ENCODE peak calls at places on chromosome 9, in nine cellular contexts. J is type B pancreatic cell, Q is astrocyte, D is RWPE1, X is breast epithelium, F is AG04450, B is cardiac muscle cell, H is lower lobe of right lung, N is stomach. P is an unnamed sample.

GRCh38 chr9:78857371-78858225 is 560.7 kb downstream of the PSAT1 start:
- DNase-seq in J (no peak), Q (no peak), D (no peak), X (no peak), F (no peak), B (no peak), H (no peak), N (no peak), P (no peak)

GRCh38 chr9:2743937-2744529 is 26.7 kb downstream of the KCNV2 start:
- DNase-seq in J (no peak), Q (no peak), D (no peak), X (no peak), F (no peak), B (no peak), H (no peak), N (no peak), P (no peak)

GRCh38 chr9:131217321-131218031 is 58.8 kb downstream of the FAM78A start:
- DNase-seq in J (no peak), Q (no peak), D (no peak), X (no peak), F (no peak), B (no peak), H (no peak), N (no peak), P (no peak)

GRCh38 chr9:123996731-123997421 is 14.7 kb upstream of the LHX2 start:
- DNase-seq in J (no peak), Q (no peak), D (no peak), X (no peak), F (no peak), B (no peak), H (no peak), N (peak), P (no peak)

GRCh38 chr9:113985968-113986585 is 92.0 kb downstream of the AMBP start:
- DNase-seq in J (no peak), Q (peak), D (no peak), X (no peak), F (no peak), B (no peak), H (no peak), N (no peak), P (no peak)

GRCh38 chr9:116151966-116152381 is 1.6 kb upstream of the PAPPA start:
- DNase-seq in J (no peak), Q (peak), D (no peak), X (no peak), F (peak), B (no peak), H (no peak), N (no peak), P (no peak)

GRCh38 chr9:33165263-33166151 is 1.6 kb downstream of the B4GALT1 start:
- DNase-seq in J (no peak), Q (peak), D (peak), X (no peak), F (no peak), B (peak), H (no peak), N (peak), P (peak)

GRCh38 chr9:98709968-98710965 is 1.5 kb upstream of the GABBR2 start:
- DNase-seq in J (no peak), Q (peak), D (peak), X (no peak), F (peak), B (peak), H (no peak), N (no peak), P (peak)

GRCh38 chr9:19840953-19841352 is 52.1 kb upstream of the SLC24A2 start:
- DNase-seq in J (no peak), Q (no peak), D (no peak), X (no peak), F (no peak), B (no peak), H (no peak), N (no peak), P (no peak)

GRCh38 chr9:74577956-74578355 is 80.8 kb downstream of the RORB start:
- DNase-seq in J (no peak), Q (no peak), D (no peak), X (no peak), F (no peak), B (no peak), H (no peak), N (no peak), P (no peak)

GRCh38 chr9:88537743-88538055 is 2.7 kb downstream of the NXNL2 start:
- DNase-seq in J (no peak), Q (peak), D (no peak), X (peak), F (peak), B (no peak), H (no peak), N (peak), P (peak)

GRCh38 chr9:4792572-4793411 is at the start of gene RCL1:
- DNase-seq in J (peak), Q (peak), D (peak), X (peak), F (peak), B (peak), H (peak), N (peak), P (peak)

GRCh38 chr9:128505414-128505765 is 871 bp downstream of the GLE1 start:
- DNase-seq in J (no peak), Q (peak), D (no peak), X (no peak), F (no peak), B (no peak), H (no peak), N (no peak), P (no peak)

GRCh38 chr9:135489188-135489918 is 9.8 kb downstream of the PPP1R26 start:
- DNase-seq in J (no peak), Q (no peak), D (no peak), X (no peak), F (no peak), B (no peak), H (peak), N (no peak), P (no peak)

GRCh38 chr9:137130176-137130755 is 8.7 kb upstream of the GRIN1 start:
- DNase-seq in J (no peak), Q (no peak), D (no peak), X (no peak), F (no peak), B (no peak), H (no peak), N (no peak), P (no peak)

GRCh38 chr9:86557063-86557766 is 203.0 kb upstream of the TUT7 start:
- DNase-seq in J (no peak), Q (peak), D (peak), X (no peak), F (peak), B (no peak), H (no peak), N (no peak), P (peak)

GRCh38 chr9:78397045-78397843 is 100.3 kb downstream of the PSAT1 start:
- DNase-seq in J (no peak), Q (no peak), D (no peak), X (no peak), F (no peak), B (no peak), H (no peak), N (no peak), P (no peak)

GRCh38 chr9:120306561-120306960 is 273.4 kb downstream of the CDK5RAP2 start:
- DNase-seq in J (no peak), Q (no peak), D (no peak), X (no peak), F (no peak), B (no peak), H (no peak), N (no peak), P (no peak)

GRCh38 chr9:123814526-123814925 is 115.4 kb downstream of the DENND1A start:
- DNase-seq in J (no peak), Q (no peak), D (no peak), X (no peak), F (no peak), B (no peak), H (no peak), N (no peak), P (no peak)

DNA sequence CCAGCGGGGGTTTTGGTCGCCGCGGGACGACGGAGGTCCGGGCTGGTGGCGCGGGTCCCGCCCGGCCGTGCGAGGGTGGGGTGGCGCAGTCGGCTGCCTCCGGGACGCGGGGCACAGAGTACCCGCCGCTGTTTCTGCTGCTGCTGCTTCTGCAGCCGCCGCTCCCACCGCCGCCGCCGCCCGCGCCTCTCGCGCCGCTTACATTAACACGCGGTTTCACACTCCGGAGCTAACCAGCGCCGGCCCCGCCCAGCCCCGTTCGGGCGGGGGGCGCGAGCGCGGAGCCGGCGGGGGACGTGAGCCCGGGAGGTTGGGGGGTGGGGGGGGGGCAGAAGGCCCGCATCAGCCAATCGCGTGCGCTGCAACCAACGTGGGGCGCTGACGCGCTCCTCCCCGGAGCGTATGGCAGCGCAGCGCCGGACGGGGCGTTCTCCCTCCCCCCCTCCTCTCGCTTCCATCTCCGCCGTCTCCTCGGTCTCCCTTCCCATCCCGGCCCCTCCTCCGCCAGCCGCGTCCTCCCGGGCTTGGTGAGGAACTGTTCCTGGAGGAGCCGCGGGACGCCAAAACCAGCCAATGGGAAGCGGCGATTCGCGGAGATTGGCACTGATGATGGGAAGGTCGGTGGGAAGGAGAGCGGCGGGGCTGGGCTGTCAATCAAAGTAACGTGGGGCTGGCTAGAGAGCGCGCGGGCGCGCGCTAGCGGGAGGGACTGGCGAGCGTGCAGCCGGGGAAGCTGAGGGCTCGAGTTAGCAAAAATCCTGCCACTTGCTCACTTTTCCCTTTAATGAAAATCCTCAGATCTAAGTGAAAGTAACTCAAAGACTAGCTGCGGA is at the start of gene TLE1:
- DNase-seq in J (peak), Q (peak), D (peak), X (peak), F (peak), B (peak), H (peak), N (peak), P (peak)
- TF ChIP-seq CTCF in J (no peak), Q (no peak), D (no peak), X (peak), F (peak), B (no peak), H (no peak), N (no peak), P (no peak)

GRCh38 chr9:90836396-90837080 is 34.9 kb downstream of the SYK start:
- DNase-seq in J (no peak), Q (no peak), D (no peak), X (no peak), F (no peak), B (no peak), H (no peak), N (no peak), P (no peak)

GRCh38 chr9:90839183-90839582 is 37.6 kb downstream of the SYK start:
- DNase-seq in J (no peak), Q (no peak), D (no peak), X (no peak), F (no peak), B (no peak), H (no peak), N (no peak), P (no peak)

GRCh38 chr9:90838761-90839160 is 37.1 kb downstream of the SYK start:
- DNase-seq in J (no peak), Q (no peak), D (no peak), X (no peak), F (no peak), B (no peak), H (no peak), N (no peak), P (no peak)

GRCh38 chr9:90835206-90835605 is 33.6 kb downstream of the SYK start:
- DNase-seq in J (no peak), Q (no peak), D (no peak), X (no peak), F (no peak), B (no peak), H (no peak), N (peak), P (no peak)

DNA sequence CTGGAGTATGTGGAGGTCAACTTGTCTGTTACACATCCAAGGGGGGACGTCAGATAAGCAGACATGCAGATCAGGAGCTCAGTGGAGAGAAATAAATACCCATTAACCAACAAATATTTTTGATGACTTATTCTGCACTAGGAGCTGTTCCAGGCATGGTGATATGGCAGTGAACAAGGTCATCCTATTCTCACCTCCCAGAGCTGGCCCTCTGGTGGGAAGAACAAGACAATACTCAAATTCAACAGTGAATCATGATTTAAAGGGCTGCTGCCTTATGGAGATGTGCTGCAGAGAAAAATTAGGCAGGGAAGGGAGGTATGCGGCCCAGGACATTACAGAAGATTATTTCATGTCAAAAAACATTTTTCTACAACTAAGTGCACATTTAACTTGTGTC is 36.5 kb downstream of the SYK start:
- DNase-seq in J (no peak), Q (no peak), D (peak), X (no peak), F (no peak), B (no peak), H (no peak), N (peak), P (no peak)
- TF ChIP-seq CTCF in J (no peak), Q (no peak), D (no peak), X (no peak), F (no peak), B (no peak), H (no peak), N (no peak), P (no peak)

GRCh38 chr9:38288502-38288901 is 104.0 kb upstream of the ALDH1B1 start:
- DNase-seq in J (peak), Q (no peak), D (no peak), X (no peak), F (no peak), B (no peak), H (no peak), N (no peak), P (no peak)
- TF ChIP-seq CTCF in J (no peak), Q (no peak), D (no peak), X (no peak), F (no peak), B (no peak), H (no peak), N (no peak), P (no peak)

GRCh38 chr9:22447607-22448305 is 1.1 kb downstream of the DMRTA1 start:
- DNase-seq in J (no peak), Q (no peak), D (no peak), X (no peak), F (no peak), B (peak), H (no peak), N (peak), P (no peak)
- TF ChIP-seq CTCF in J (no peak), Q (no peak), D (no peak), X (no peak), F (no peak), B (no peak), H (peak), N (no peak), P (no peak)

GRCh38 chr9:84667571-84668203 is 1.8 kb upstream of the NTRK2 start:
- DNase-seq in J (no peak), Q (peak), D (peak), X (no peak), F (no peak), B (peak), H (no peak), N (no peak), P (no peak)

GRCh38 chr9:84670106-84670800 is 724 bp downstream of the NTRK2 start:
- DNase-seq in J (no peak), Q (peak), D (no peak), X (no peak), F (no peak), B (peak), H (no peak), N (no peak), P (no peak)

GRCh38 chr9:84669293-84670105 is at the start of gene NTRK2:
- DNase-seq in J (peak), Q (peak), D (peak), X (no peak), F (no peak), B (peak), H (no peak), N (no peak), P (no peak)

GRCh38 chr9:84669008-84669292 is 579 bp upstream of the NTRK2 start:
- DNase-seq in J (no peak), Q (no peak), D (peak), X (no peak), F (no peak), B (no peak), H (no peak), N (no peak), P (no peak)

GRCh38 chr9:84668204-84669007 is 1.1 kb upstream of the NTRK2 start:
- DNase-seq in J (peak), Q (peak), D (peak), X (peak), F (no peak), B (peak), H (peak), N (no peak), P (peak)
- TF ChIP-seq CTCF in J (peak), Q (peak), D (peak), X (peak), F (peak), B (peak), H (peak), N (peak), P (peak)

GRCh38 chr9:129810788-129811187 is 7.8 kb downstream of the TOR1B start:
- DNase-seq in J (no peak), Q (no peak), D (no peak), X (no peak), F (no peak), B (no peak), H (no peak), N (no peak), P (no peak)
- TF ChIP-seq CTCF in J (no peak), Q (no peak), D (no peak), X (no peak), F (no peak), B (no peak), H (no peak), N (no peak), P (no peak)

DNA sequence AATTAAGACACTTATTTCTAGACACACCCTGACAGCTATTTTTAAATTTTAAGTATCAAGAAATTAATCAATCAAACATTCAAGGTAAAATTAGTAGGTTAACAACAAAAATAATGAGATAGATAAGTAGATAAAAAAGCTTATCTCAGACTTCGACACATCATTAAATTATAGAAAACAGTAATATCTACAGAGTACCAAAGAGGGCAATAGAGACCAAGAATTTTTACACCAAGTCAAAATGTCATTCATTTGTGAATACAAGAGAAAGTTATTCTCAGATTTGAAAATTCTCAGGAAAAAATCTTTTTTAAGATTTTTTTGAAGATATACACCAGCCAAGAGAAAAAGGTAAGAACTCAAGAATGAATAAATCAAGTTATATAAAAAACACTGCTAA is 445.6 kb downstream of the ACTL7B start:
- DNase-seq in J (no peak), Q (no peak), D (no peak), X (no peak), F (no peak), B (no peak), H (no peak), N (no peak), P (no peak)
- TF ChIP-seq CTCF in J (no peak), Q (no peak), D (peak), X (no peak), F (no peak), B (no peak), H (no peak), N (no peak), P (no peak)

GRCh38 chr9:24242599-24242998 is 303.1 kb downstream of the IZUMO3 start:
- DNase-seq in J (no peak), Q (no peak), D (no peak), X (no peak), F (no peak), B (no peak), H (no peak), N (no peak), P (no peak)

GRCh38 chr9:24245988-24246387 is 299.7 kb downstream of the IZUMO3 start:
- DNase-seq in J (no peak), Q (no peak), D (peak), X (no peak), F (no peak), B (peak), H (no peak), N (no peak), P (no peak)
- TF ChIP-seq CTCF in J (peak), Q (peak), D (peak), X (no peak), F (peak), B (peak), H (peak), N (no peak), P (no peak)

P was measured in AG09319.